ENCODE peak calls at places on chromosomes 11 and 22, in ten cellular contexts. C, W, R, S, T, L, V, E, A and I are unnamed samples.

GRCh38 chr11:75813622-75814039 is 1.4 kb upstream of the UVRAG start:
- DNase-seq in E (no peak), L (no peak), S (peak; percentile 20), W (no peak), C (no peak), R (no peak), T (no peak), A (peak; percentile 44), V (no peak), I (no peak)

GRCh38 chr22:33519140-33519973 is 400.9 kb downstream of the LARGE1 start:
- DNase-seq in E (peak; percentile 66), W (peak; percentile 14), R (no peak), S (peak; percentile 80), V (peak; percentile 45), A (peak; percentile 22), C (peak; percentile 34), L (no peak), T (no peak), I (peak; percentile 38)

GRCh38 chr22:28855355-28856094 is 27.8 kb upstream of the ZNRF3 start:
- DNase-seq in C (peak; percentile 79), E (peak; percentile 83), W (peak; percentile 62), S (peak; percentile 68), A (peak; percentile 74), V (peak; percentile 63), T (peak; percentile 45), R (no peak), L (peak; percentile 25), I (peak; percentile 46)

GRCh38 chr11:123822022-123822421 is 15.9 kb upstream of the OR6M1 start:
- DNase-seq in L (no peak), S (no peak), C (no peak), T (no peak), E (no peak), V (no peak), R (no peak), A (no peak), W (no peak), I (no peak)

GRCh38 chr11:133991101-133991500 is 34.3 kb upstream of the IGSF9B start:
- DNase-seq in E (no peak), W (no peak), L (no peak), C (no peak), S (no peak), R (no peak), V (no peak), T (no peak), A (no peak), I (no peak)

GRCh38 chr22:41713004-41713403 is 13.7 kb downstream of the MEI1 start:
- DNase-seq in E (no peak), C (no peak), S (peak; percentile 33), W (no peak), A (no peak), V (no peak), T (no peak), L (no peak), R (no peak), I (no peak)

GRCh38 chr11:118924591-118925585 is 838 bp downstream of the BCL9L start:
- DNase-seq in S (peak; percentile 23), V (no peak), L (no peak), W (peak; percentile 59), R (no peak), E (peak; percentile 66), A (peak; percentile 56), C (peak; percentile 91), T (no peak), I (no peak)

GRCh38 chr11:73931039-73931645 is 19.7 kb upstream of the DNAJB13 start:
- DNase-seq in E (peak; percentile 69), V (peak; percentile 12), S (peak; percentile 42), R (no peak), A (peak; percentile 88), W (peak; percentile 37), C (peak; percentile 39), L (no peak), T (no peak), I (peak; percentile 51)

GRCh38 chr11:86073948-86074347 is 5.1 kb upstream of the PICALM start:
- DNase-seq in R (no peak), S (no peak), W (no peak), T (no peak), L (no peak), V (no peak), A (no peak), C (no peak), E (no peak), I (no peak)

GRCh38 chr11:96331556-96332168 is 11.3 kb downstream of the MAML2 start:
- DNase-seq in S (no peak), V (no peak), R (no peak), E (no peak), T (no peak), W (no peak), A (no peak), C (no peak), L (no peak), I (no peak)

GRCh38 chr11:29809121-29809520 is 207.7 kb downstream of the KCNA4 start:
- DNase-seq in V (no peak), L (no peak), T (no peak), C (no peak), R (no peak), E (no peak), W (no peak), A (no peak), S (peak; percentile 55), I (no peak)

GRCh38 chr22:44597616-44598015 is 99.6 kb upstream of the RTL6 start:
- DNase-seq in W (no peak), L (no peak), A (no peak), C (no peak), R (no peak), S (no peak), V (no peak), E (no peak), T (no peak), I (peak; percentile 32)

GRCh38 chr22:43923191-43923590 is 414 bp upstream of the PNPLA3 start:
- DNase-seq in V (no peak), L (no peak), A (no peak), E (no peak), W (no peak), S (no peak), T (no peak), C (no peak), R (no peak), I (no peak)

GRCh38 chr11:842370-843002 is at the start of the genes POLR2L and TSPAN4:
- DNase-seq in C (peak; percentile 84), V (peak; percentile 84), E (peak; percentile 85), W (peak; percentile 87), A (peak; percentile 91), T (peak; percentile 86), L (peak; percentile 86), S (peak; percentile 88), R (peak; percentile 97), I (peak; percentile 72)

GRCh38 chr11:2803186-2804057 is 82.2 kb downstream of the CDKN1C start:
- DNase-seq in V (no peak), T (no peak), W (no peak), S (no peak), C (no peak), A (no peak), L (no peak), E (no peak), R (no peak), I (no peak)

GRCh38 chr11:16604784-16605439 is 133.5 kb upstream of the C11orf58 start:
- DNase-seq in C (peak; percentile 32), R (no peak), W (no peak), S (peak; percentile 32), L (no peak), T (no peak), E (peak; percentile 36), V (peak; percentile 40), A (no peak), I (no peak)

GRCh38 chr11:35389897-35390462 is 29.4 kb downstream of the SLC1A2 start:
- DNase-seq in L (peak; percentile 33), A (no peak), W (no peak), R (no peak), C (no peak), T (no peak), S (no peak), V (no peak), E (no peak), I (no peak)

GRCh38 chr22:39955675-39956074 is 4.5 kb upstream of the TMA7B start:
- DNase-seq in A (peak; percentile 20), S (no peak), C (no peak), T (no peak), L (no peak), V (no peak), R (no peak), E (no peak), W (no peak), I (no peak)

GRCh38 chr11:93817426-93818348 is 32.7 kb downstream of the VSTM5 start:
- DNase-seq in L (no peak), A (no peak), C (no peak), S (no peak), T (no peak), R (no peak), W (no peak), V (no peak), E (no peak), I (no peak)

GRCh38 chr11:117823294-117823940 is 1.1 kb downstream of the FXYD2 start:
- DNase-seq in R (no peak), V (no peak), W (peak; percentile 37), E (no peak), L (no peak), S (no peak), C (no peak), A (no peak), T (no peak), I (no peak)

GRCh38 chr22:43273902-43274484 is 69.2 kb downstream of the SCUBE1 start:
- DNase-seq in E (peak; percentile 78), W (peak; percentile 49), L (peak; percentile 28), S (peak; percentile 21), V (peak; percentile 52), C (peak; percentile 89), T (peak; percentile 36), A (peak; percentile 60), R (no peak), I (peak; percentile 33)

GRCh38 chr11:44080951-44081350 is 14.5 kb upstream of the EXT2 start:
- DNase-seq in S (no peak), T (no peak), E (no peak), V (no peak), R (no peak), W (no peak), L (no peak), A (no peak), C (no peak), I (no peak)

GRCh38 chr11:58796333-58797049 is 48.0 kb downstream of the GLYATL2 start:
- DNase-seq in E (no peak), C (no peak), A (no peak), L (no peak), W (no peak), R (no peak), V (no peak), S (no peak), T (no peak), I (no peak)

GRCh38 chr11:12237381-12237784 is 127.0 kb downstream of the MICAL2 start:
- DNase-seq in R (no peak), W (no peak), L (no peak), E (no peak), V (no peak), T (no peak), C (no peak), A (no peak), S (no peak), I (no peak)

GRCh38 chr11:118282635-118283310 is 18.7 kb upstream of the MPZL2 start:
- DNase-seq in C (no peak), T (no peak), L (no peak), A (no peak), R (no peak), S (no peak), E (no peak), V (no peak), W (no peak), I (no peak)

GRCh38 chr22:38088723-38089473 is 4.9 kb upstream of the SLC16A8 start:
- DNase-seq in R (no peak), A (no peak), C (no peak), L (no peak), W (no peak), V (no peak), T (no peak), S (no peak), E (no peak), I (no peak)

GRCh38 chr22:24580276-24580675 is 12.6 kb downstream of the LRRC75B start:
- DNase-seq in T (no peak), R (no peak), A (peak; percentile 88), S (no peak), V (no peak), L (no peak), E (no peak), W (no peak), C (no peak), I (peak; percentile 67)

GRCh38 chr22:50184004-50184461 is 1.7 kb upstream of the TRABD start:
- DNase-seq in L (no peak), A (peak; percentile 62), S (no peak), T (no peak), C (no peak), E (no peak), W (no peak), R (peak; percentile 95), V (no peak), I (no peak)